ENCODE peak calls at places on chromosomes 2 and 18, in nine cellular contexts. K, U, I, V, S, G, C, A and O are unnamed samples.

GRCh38 chr2:102033750-102034682 is 42.3 kb downstream of the IL1R2 start:
- DNase-seq in K (no peak), U (no peak), I (peak), V (no peak), S (no peak), G (no peak), C (peak), A (no peak), O (no peak)

GRCh38 chr2:136242687-136243277 is 124.8 kb upstream of the CXCR4 start:
- DNase-seq in K (peak), U (no peak), I (peak), V (peak), S (no peak), G (no peak), C (peak), A (no peak), O (no peak)

GRCh38 chr2:240480834-240481623 is 45.6 kb downstream of the GPC1 start:
- DNase-seq in K (peak), U (no peak), I (no peak), V (peak), S (no peak), G (peak), C (no peak), A (no peak), O (peak)

GRCh38 chr18:61992923-61993322 is 100.1 kb upstream of the RNF152 start:
- DNase-seq in K (no peak), U (no peak), I (no peak), V (no peak), S (no peak), G (no peak), C (peak), A (no peak), O (no peak)

GRCh38 chr2:195535911-195536522 is 121.0 kb upstream of the SLC39A10 start:
- DNase-seq in K (no peak), U (no peak), I (no peak), V (peak), S (peak), G (no peak), C (peak), A (peak), O (no peak)

GRCh38 chr2:183349046-183349445 is 224.8 kb downstream of the NUP35 start:
- DNase-seq in K (no peak), U (no peak), I (no peak), V (no peak), S (no peak), G (no peak), C (no peak), A (no peak), O (no peak)

GRCh38 chr18:13915973-13916372 is 637 bp upstream of the MC2R start:
- DNase-seq in K (no peak), U (no peak), I (peak), V (no peak), S (no peak), G (no peak), C (no peak), A (no peak), O (no peak)

GRCh38 chr18:57798713-57799373 is 4.3 kb downstream of the ATP8B1 start:
- DNase-seq in K (peak), U (no peak), I (no peak), V (no peak), S (no peak), G (no peak), C (no peak), A (no peak), O (no peak)

GRCh38 chr2:100741880-100742814 is 77.8 kb upstream of the NPAS2 start:
- DNase-seq in K (no peak), U (no peak), I (no peak), V (no peak), S (no peak), G (no peak), C (no peak), A (no peak), O (no peak)

GRCh38 chr2:231648579-231649174 is 56.0 kb downstream of the TEX44 start:
- DNase-seq in K (peak), U (peak), I (peak), V (peak), S (peak), G (no peak), C (peak), A (no peak), O (peak)

GRCh38 chr2:15357922-15358321 is 203.2 kb downstream of the NBAS start:
- DNase-seq in K (no peak), U (no peak), I (no peak), V (no peak), S (no peak), G (no peak), C (no peak), A (no peak), O (no peak)

GRCh38 chr2:24010477-24011277 is 792 bp downstream of the MFSD2B start:
- DNase-seq in K (no peak), U (no peak), I (no peak), V (no peak), S (no peak), G (no peak), C (no peak), A (no peak), O (no peak)
- H3K4me3 ChIP-seq in K (peak), U (no peak), I (no peak), V (peak), S (peak), G (peak), C (no peak), A (no peak), O (no peak)

GRCh38 chr2:86370579-86370978 is 33.2 kb upstream of the REEP1 start:
- DNase-seq in K (no peak), U (no peak), I (no peak), V (no peak), S (no peak), G (no peak), C (no peak), A (no peak), O (no peak)
- TF ChIP-seq CTCF in K (no peak), U (peak), I (no peak), V (no peak), S (no peak), G (no peak), C (no peak), A (no peak), O (no peak)

GRCh38 chr2:156399950-156400703 is 36.1 kb upstream of the GPD2 start:
- DNase-seq in K (peak), U (peak), I (peak), V (peak), S (peak), G (peak), C (peak), A (peak), O (peak)
- TF ChIP-seq POLR2A in K (no peak), U (peak), I (peak), V (no peak), S (no peak), G (no peak), C (no peak), A (no peak), O (no peak)

DNA sequence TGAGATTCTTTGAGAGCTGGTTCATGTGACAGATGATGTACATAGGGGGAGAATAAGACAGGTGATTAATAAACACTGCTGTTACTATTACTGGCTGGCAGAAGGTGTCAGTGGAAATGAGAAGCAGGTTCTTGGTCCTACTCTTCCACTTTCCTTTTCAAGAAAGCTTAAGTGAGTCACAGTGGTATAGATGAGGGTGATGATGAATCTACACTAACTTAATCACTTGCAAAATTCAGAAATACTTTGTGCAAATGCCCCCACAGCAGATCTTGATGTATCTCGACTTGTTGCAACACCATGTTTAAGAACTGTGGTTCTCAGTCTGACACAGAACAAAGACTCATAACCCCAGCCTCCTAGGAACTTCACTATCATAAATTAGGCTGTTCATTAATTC is 35.9 kb upstream of the MGAT5 start:
- DNase-seq in K (no peak), U (no peak), I (no peak), V (no peak), S (no peak), G (no peak), C (peak), A (no peak), O (no peak)
- H3K4me3 ChIP-seq in K (no peak), U (no peak), I (no peak), V (no peak), S (no peak), G (no peak), C (no peak), A (no peak), O (no peak)

GRCh38 chr2:159153463-159153862 is 133.0 kb downstream of the WDSUB1 start:
- DNase-seq in K (peak), U (peak), I (no peak), V (no peak), S (no peak), G (no peak), C (no peak), A (no peak), O (no peak)
- TF ChIP-seq CTCF in K (no peak), U (no peak), I (no peak), V (no peak), S (no peak), G (no peak), C (no peak), A (no peak), O (no peak)

DNA sequence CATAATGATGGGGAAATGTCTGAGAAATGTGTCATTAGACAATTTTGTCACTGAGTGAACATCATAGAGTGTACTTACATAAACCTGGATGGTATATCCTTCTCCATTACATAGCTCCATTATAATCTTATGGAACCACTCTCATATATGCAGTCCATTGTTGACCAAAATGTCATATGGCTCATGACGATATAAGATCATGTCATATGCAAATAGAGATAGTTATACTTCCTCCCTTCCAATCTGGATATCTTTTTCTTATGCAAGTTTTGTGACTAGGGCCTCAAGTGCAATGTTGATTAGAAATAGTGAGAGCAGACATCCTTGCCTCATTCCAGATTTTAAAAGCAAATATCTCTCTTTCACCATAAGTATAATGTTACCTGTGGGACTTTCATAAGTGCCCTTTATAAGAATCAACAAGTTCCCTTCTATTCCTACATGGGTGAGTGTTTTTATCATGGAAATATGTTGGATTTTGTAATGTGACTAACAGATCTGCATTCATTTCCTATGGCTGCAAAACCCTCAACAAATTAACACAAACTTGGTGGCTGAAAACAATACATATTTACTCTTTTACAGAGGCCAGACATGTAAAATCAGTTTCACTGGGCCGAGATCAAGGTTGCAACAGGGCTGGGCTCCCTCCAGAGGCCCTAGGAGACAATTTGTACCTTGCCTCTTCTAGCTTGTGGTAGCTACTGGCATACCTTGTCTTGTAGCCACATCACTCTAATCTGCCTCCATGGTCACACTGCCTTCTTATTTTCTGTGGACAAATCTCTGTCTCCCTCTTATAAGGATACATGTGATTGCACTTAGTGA is 21.6 kb upstream of the SULT1C4 start:
- DNase-seq in K (no peak), U (no peak), I (no peak), V (no peak), S (no peak), G (no peak), C (peak), A (no peak), O (no peak)
- TF ChIP-seq POLR2A in K (no peak), U (peak), I (no peak), V (no peak), S (no peak), G (no peak), C (no peak), A (no peak), O (no peak)